ENCODE peak calls at places on chromosomes 11 and 22, in eight cellular contexts. Q is IMR-90; A is Calu3; G is mesenteric fat pad; K is stimulated activated CD4-positive, alpha-beta T cell treated with anti-CD3 and anti-CD28 coated beads, Interleukin-2, amount 100 ng/mL, for 48 hours; I is activated T-helper 1 cell treated with Interleukin-2 at 50 U/mL for 16 hours; U is GM10248; X is OCI-LY7. D is an unnamed sample.

GRCh38 chr11:122751298-122752070 is 86.8 kb upstream of the CRTAM start:
- DNase-seq in Q (peak; percentile 72), A (no peak), G (no peak), K (no peak), I (no peak), U (no peak), X (no peak), D (no peak)

GRCh38 chr11:90176069-90176468 is 41.6 kb downstream of the NAALAD2 start:
- DNase-seq in Q (no peak), A (no peak), G (no peak), K (no peak), I (no peak), U (no peak), X (no peak), D (no peak)

GRCh38 chr22:29710922-29711593 is 8.7 kb upstream of the CABP7 start:
- DNase-seq in Q (no peak), A (peak; percentile 43), G (no peak), K (no peak), I (no peak), U (no peak), X (no peak), D (no peak)

GRCh38 chr11:123166095-123166559 is 28.9 kb downstream of the CLMP start:
- DNase-seq in Q (peak; percentile 97), A (no peak), G (peak; percentile 28), K (peak; percentile 16), I (no peak), U (no peak), X (peak; percentile 4), D (no peak)

GRCh38 chr11:17686185-17686980 is 33.0 kb upstream of the MYOD1 start:
- DNase-seq in Q (no peak), A (no peak), G (no peak), K (no peak), I (no peak), U (no peak), X (no peak), D (no peak)

GRCh38 chr11:7512525-7513209 is 1.1 kb upstream of the PPFIBP2 start:
- DNase-seq in Q (no peak), A (no peak), G (no peak), K (no peak), I (no peak), U (peak; percentile 86), X (peak; percentile 91), D (no peak)

GRCh38 chr11:122672892-122673291 is 17.4 kb downstream of the UBASH3B start:
- DNase-seq in Q (no peak), A (no peak), G (no peak), K (no peak), I (no peak), U (no peak), X (no peak), D (no peak)

GRCh38 chr11:114343020-114343419 is 46.8 kb downstream of the NNMT start:
- DNase-seq in Q (no peak), A (no peak), G (no peak), K (no peak), I (no peak), U (no peak), X (no peak), D (no peak)

GRCh38 chr11:68025047-68025446 is 5.4 kb upstream of the NDUFS8 start:
- DNase-seq in Q (no peak), A (no peak), G (no peak), K (no peak), I (no peak), U (no peak), X (peak; percentile 67), D (no peak)

GRCh38 chr11:26073646-26074045 is 258.3 kb upstream of the ANO3 start:
- DNase-seq in Q (no peak), A (no peak), G (no peak), K (no peak), I (no peak), U (no peak), X (no peak), D (no peak)

GRCh38 chr11:130452941-130453340 is 4.5 kb downstream of the ADAMTS15 start:
- DNase-seq in Q (no peak), A (no peak), G (no peak), K (no peak), I (no peak), U (no peak), X (no peak), D (no peak)

GRCh38 chr11:102560555-102561011 is 30.0 kb upstream of the MMP7 start:
- DNase-seq in Q (peak; percentile 52), A (no peak), G (no peak), K (no peak), I (no peak), U (peak; percentile 49), X (peak; percentile 59), D (no peak)

GRCh38 chr11:67409781-67410368 is 5.6 kb upstream of the CARNS1 start:
- DNase-seq in Q (no peak), A (peak; percentile 43), G (no peak), K (no peak), I (no peak), U (no peak), X (peak; percentile 82), D (no peak)

D was measured in vagina.